ENCODE peak calls at places on chromosomes 12 and 14, in nine cellular contexts. One of them, this sample, is unnamed.

GRCh38 chr14:70888151-70888499 is 19.1 kb upstream of the PCNX1 start:
- ATAC-seq in A549: no peak
- ATAC-seq in naive thymus-derived CD4-positive, alpha-beta T cell: no peak
- ATAC-seq in activated CD8-positive, alpha-beta T cell treated with anti-CD3 and anti-CD28 coated beads for 36 hours: no peak
- ATAC-seq in activated CD8-positive, alpha-beta memory T cell treated with anti-CD3 and anti-CD28 coated beads, Interleukin-2, amount 10 ng/mL, durations not matched to agents 7 days and 5 days: no peak
- ATAC-seq in SK-N-SH treated with all-trans-retinoic acid at 6 μM for 48 hours: no peak
- ATAC-seq in Right ventricle myocardium superior: no peak
- ATAC-seq in T-cell: no peak
- ATAC-seq in Right ventricle myocardium inferior: no peak
- ATAC-seq in this sample: no peak

GRCh38 chr14:69259531-69260245 is at the start of gene GALNT16:
- ATAC-seq in A549: peak
- ATAC-seq in naive thymus-derived CD4-positive, alpha-beta T cell: no peak
- ATAC-seq in activated CD8-positive, alpha-beta T cell treated with anti-CD3 and anti-CD28 coated beads for 36 hours: no peak
- ATAC-seq in activated CD8-positive, alpha-beta memory T cell treated with anti-CD3 and anti-CD28 coated beads, Interleukin-2, amount 10 ng/mL, durations not matched to agents 7 days and 5 days: peak
- ATAC-seq in SK-N-SH treated with all-trans-retinoic acid at 6 μM for 48 hours: peak
- ATAC-seq in Right ventricle myocardium superior: peak
- ATAC-seq in T-cell: no peak
- ATAC-seq in Right ventricle myocardium inferior: peak
- ATAC-seq in this sample: no peak

GRCh38 chr12:82942963-82943362 is 256.3 kb downstream of the TMTC2 start:
- ATAC-seq in A549: no peak
- ATAC-seq in naive thymus-derived CD4-positive, alpha-beta T cell: no peak
- ATAC-seq in activated CD8-positive, alpha-beta T cell treated with anti-CD3 and anti-CD28 coated beads for 36 hours: no peak
- ATAC-seq in activated CD8-positive, alpha-beta memory T cell treated with anti-CD3 and anti-CD28 coated beads, Interleukin-2, amount 10 ng/mL, durations not matched to agents 7 days and 5 days: no peak
- ATAC-seq in SK-N-SH treated with all-trans-retinoic acid at 6 μM for 48 hours: no peak
- ATAC-seq in Right ventricle myocardium superior: no peak
- ATAC-seq in T-cell: no peak
- ATAC-seq in Right ventricle myocardium inferior: no peak
- ATAC-seq in this sample: no peak

GRCh38 chr12:94426049-94426448 is 33.6 kb downstream of the CEP83 start:
- ATAC-seq in A549: no peak
- ATAC-seq in naive thymus-derived CD4-positive, alpha-beta T cell: no peak
- ATAC-seq in activated CD8-positive, alpha-beta T cell treated with anti-CD3 and anti-CD28 coated beads for 36 hours: no peak
- ATAC-seq in activated CD8-positive, alpha-beta memory T cell treated with anti-CD3 and anti-CD28 coated beads, Interleukin-2, amount 10 ng/mL, durations not matched to agents 7 days and 5 days: no peak
- ATAC-seq in SK-N-SH treated with all-trans-retinoic acid at 6 μM for 48 hours: no peak
- ATAC-seq in Right ventricle myocardium superior: no peak
- ATAC-seq in T-cell: no peak
- ATAC-seq in Right ventricle myocardium inferior: no peak
- ATAC-seq in this sample: no peak

GRCh38 chr12:87038098-87038497 is 781.9 kb upstream of the MGAT4C start:
- ATAC-seq in A549: no peak
- ATAC-seq in naive thymus-derived CD4-positive, alpha-beta T cell: no peak
- ATAC-seq in activated CD8-positive, alpha-beta T cell treated with anti-CD3 and anti-CD28 coated beads for 36 hours: no peak
- ATAC-seq in activated CD8-positive, alpha-beta memory T cell treated with anti-CD3 and anti-CD28 coated beads, Interleukin-2, amount 10 ng/mL, durations not matched to agents 7 days and 5 days: no peak
- ATAC-seq in SK-N-SH treated with all-trans-retinoic acid at 6 μM for 48 hours: no peak
- ATAC-seq in Right ventricle myocardium superior: no peak
- ATAC-seq in T-cell: no peak
- ATAC-seq in Right ventricle myocardium inferior: no peak
- ATAC-seq in this sample: no peak

GRCh38 chr12:42568952-42569916 is 20.3 kb downstream of the PRICKLE1 start:
- ATAC-seq in A549: peak
- ATAC-seq in naive thymus-derived CD4-positive, alpha-beta T cell: no peak
- ATAC-seq in activated CD8-positive, alpha-beta T cell treated with anti-CD3 and anti-CD28 coated beads for 36 hours: no peak
- ATAC-seq in activated CD8-positive, alpha-beta memory T cell treated with anti-CD3 and anti-CD28 coated beads, Interleukin-2, amount 10 ng/mL, durations not matched to agents 7 days and 5 days: no peak
- ATAC-seq in SK-N-SH treated with all-trans-retinoic acid at 6 μM for 48 hours: peak
- ATAC-seq in Right ventricle myocardium superior: peak
- ATAC-seq in T-cell: no peak
- ATAC-seq in Right ventricle myocardium inferior: peak
- ATAC-seq in this sample: no peak

GRCh38 chr12:104576980-104577925 is 120.5 kb downstream of the CHST11 start:
- ATAC-seq in A549: peak
- ATAC-seq in naive thymus-derived CD4-positive, alpha-beta T cell: no peak
- ATAC-seq in activated CD8-positive, alpha-beta T cell treated with anti-CD3 and anti-CD28 coated beads for 36 hours: peak
- ATAC-seq in activated CD8-positive, alpha-beta memory T cell treated with anti-CD3 and anti-CD28 coated beads, Interleukin-2, amount 10 ng/mL, durations not matched to agents 7 days and 5 days: peak
- ATAC-seq in SK-N-SH treated with all-trans-retinoic acid at 6 μM for 48 hours: peak
- ATAC-seq in Right ventricle myocardium superior: no peak
- ATAC-seq in T-cell: no peak
- ATAC-seq in Right ventricle myocardium inferior: no peak
- ATAC-seq in this sample: peak

GRCh38 chr12:11761869-11762567 is 112.5 kb downstream of the ETV6 start:
- ATAC-seq in A549: no peak
- ATAC-seq in naive thymus-derived CD4-positive, alpha-beta T cell: no peak
- ATAC-seq in activated CD8-positive, alpha-beta T cell treated with anti-CD3 and anti-CD28 coated beads for 36 hours: no peak
- ATAC-seq in activated CD8-positive, alpha-beta memory T cell treated with anti-CD3 and anti-CD28 coated beads, Interleukin-2, amount 10 ng/mL, durations not matched to agents 7 days and 5 days: no peak
- ATAC-seq in SK-N-SH treated with all-trans-retinoic acid at 6 μM for 48 hours: no peak
- ATAC-seq in Right ventricle myocardium superior: no peak
- ATAC-seq in T-cell: no peak
- ATAC-seq in Right ventricle myocardium inferior: no peak
- ATAC-seq in this sample: no peak

GRCh38 chr14:99190696-99191662 is 81.0 kb downstream of the BCL11B start:
- ATAC-seq in A549: no peak
- ATAC-seq in naive thymus-derived CD4-positive, alpha-beta T cell: peak
- ATAC-seq in activated CD8-positive, alpha-beta T cell treated with anti-CD3 and anti-CD28 coated beads for 36 hours: peak
- ATAC-seq in activated CD8-positive, alpha-beta memory T cell treated with anti-CD3 and anti-CD28 coated beads, Interleukin-2, amount 10 ng/mL, durations not matched to agents 7 days and 5 days: peak
- ATAC-seq in SK-N-SH treated with all-trans-retinoic acid at 6 μM for 48 hours: no peak
- ATAC-seq in Right ventricle myocardium superior: no peak
- ATAC-seq in T-cell: no peak
- ATAC-seq in Right ventricle myocardium inferior: no peak
- ATAC-seq in this sample: no peak

GRCh38 chr12:52156757-52157565 is 34.9 kb downstream of the KRT80 start:
- ATAC-seq in A549: peak
- ATAC-seq in naive thymus-derived CD4-positive, alpha-beta T cell: peak
- ATAC-seq in activated CD8-positive, alpha-beta T cell treated with anti-CD3 and anti-CD28 coated beads for 36 hours: peak
- ATAC-seq in activated CD8-positive, alpha-beta memory T cell treated with anti-CD3 and anti-CD28 coated beads, Interleukin-2, amount 10 ng/mL, durations not matched to agents 7 days and 5 days: peak
- ATAC-seq in SK-N-SH treated with all-trans-retinoic acid at 6 μM for 48 hours: peak
- ATAC-seq in Right ventricle myocardium superior: peak
- ATAC-seq in T-cell: peak
- ATAC-seq in Right ventricle myocardium inferior: peak
- ATAC-seq in this sample: no peak

GRCh38 chr14:68322970-68323620 is 469.8 kb downstream of the ZFP36L1 start:
- ATAC-seq in A549: no peak
- ATAC-seq in naive thymus-derived CD4-positive, alpha-beta T cell: no peak
- ATAC-seq in activated CD8-positive, alpha-beta T cell treated with anti-CD3 and anti-CD28 coated beads for 36 hours: no peak
- ATAC-seq in activated CD8-positive, alpha-beta memory T cell treated with anti-CD3 and anti-CD28 coated beads, Interleukin-2, amount 10 ng/mL, durations not matched to agents 7 days and 5 days: no peak
- ATAC-seq in SK-N-SH treated with all-trans-retinoic acid at 6 μM for 48 hours: no peak
- ATAC-seq in Right ventricle myocardium superior: no peak
- ATAC-seq in T-cell: no peak
- ATAC-seq in Right ventricle myocardium inferior: peak
- ATAC-seq in this sample: no peak

GRCh38 chr12:132084681-132085635 is 59.2 kb downstream of the DDX51 start:
- ATAC-seq in A549: peak
- ATAC-seq in naive thymus-derived CD4-positive, alpha-beta T cell: peak
- ATAC-seq in activated CD8-positive, alpha-beta T cell treated with anti-CD3 and anti-CD28 coated beads for 36 hours: peak
- ATAC-seq in activated CD8-positive, alpha-beta memory T cell treated with anti-CD3 and anti-CD28 coated beads, Interleukin-2, amount 10 ng/mL, durations not matched to agents 7 days and 5 days: peak
- ATAC-seq in SK-N-SH treated with all-trans-retinoic acid at 6 μM for 48 hours: peak
- ATAC-seq in Right ventricle myocardium superior: peak
- ATAC-seq in T-cell: peak
- ATAC-seq in Right ventricle myocardium inferior: peak
- ATAC-seq in this sample: peak

GRCh38 chr12:28591831-28592230 is 401.6 kb downstream of the CCDC91 start:
- ATAC-seq in A549: no peak
- ATAC-seq in naive thymus-derived CD4-positive, alpha-beta T cell: no peak
- ATAC-seq in activated CD8-positive, alpha-beta T cell treated with anti-CD3 and anti-CD28 coated beads for 36 hours: no peak
- ATAC-seq in activated CD8-positive, alpha-beta memory T cell treated with anti-CD3 and anti-CD28 coated beads, Interleukin-2, amount 10 ng/mL, durations not matched to agents 7 days and 5 days: no peak
- ATAC-seq in SK-N-SH treated with all-trans-retinoic acid at 6 μM for 48 hours: no peak
- ATAC-seq in Right ventricle myocardium superior: no peak
- ATAC-seq in T-cell: no peak
- ATAC-seq in Right ventricle myocardium inferior: no peak
- ATAC-seq in this sample: no peak

GRCh38 chr12:96249196-96250118 is 55.3 kb downstream of the ELK3 start:
- ATAC-seq in A549: no peak
- ATAC-seq in naive thymus-derived CD4-positive, alpha-beta T cell: peak
- ATAC-seq in activated CD8-positive, alpha-beta T cell treated with anti-CD3 and anti-CD28 coated beads for 36 hours: no peak
- ATAC-seq in activated CD8-positive, alpha-beta memory T cell treated with anti-CD3 and anti-CD28 coated beads, Interleukin-2, amount 10 ng/mL, durations not matched to agents 7 days and 5 days: no peak
- ATAC-seq in SK-N-SH treated with all-trans-retinoic acid at 6 μM for 48 hours: no peak
- ATAC-seq in Right ventricle myocardium superior: peak
- ATAC-seq in T-cell: no peak
- ATAC-seq in Right ventricle myocardium inferior: peak
- ATAC-seq in this sample: no peak

GRCh38 chr12:91818236-91819131 is 327.2 kb downstream of the BTG1 start:
- ATAC-seq in A549: no peak
- ATAC-seq in naive thymus-derived CD4-positive, alpha-beta T cell: no peak
- ATAC-seq in activated CD8-positive, alpha-beta T cell treated with anti-CD3 and anti-CD28 coated beads for 36 hours: no peak
- ATAC-seq in activated CD8-positive, alpha-beta memory T cell treated with anti-CD3 and anti-CD28 coated beads, Interleukin-2, amount 10 ng/mL, durations not matched to agents 7 days and 5 days: no peak
- ATAC-seq in SK-N-SH treated with all-trans-retinoic acid at 6 μM for 48 hours: no peak
- ATAC-seq in Right ventricle myocardium superior: no peak
- ATAC-seq in T-cell: no peak
- ATAC-seq in Right ventricle myocardium inferior: no peak
- ATAC-seq in this sample: no peak

GRCh38 chr14:61388976-61389576 is 67.7 kb downstream of the PRKCH start:
- ATAC-seq in A549: peak
- ATAC-seq in naive thymus-derived CD4-positive, alpha-beta T cell: no peak
- ATAC-seq in activated CD8-positive, alpha-beta T cell treated with anti-CD3 and anti-CD28 coated beads for 36 hours: peak
- ATAC-seq in activated CD8-positive, alpha-beta memory T cell treated with anti-CD3 and anti-CD28 coated beads, Interleukin-2, amount 10 ng/mL, durations not matched to agents 7 days and 5 days: peak
- ATAC-seq in SK-N-SH treated with all-trans-retinoic acid at 6 μM for 48 hours: no peak
- ATAC-seq in Right ventricle myocardium superior: no peak
- ATAC-seq in T-cell: no peak
- ATAC-seq in Right ventricle myocardium inferior: no peak
- ATAC-seq in this sample: no peak

GRCh38 chr12:30622509-30622908 is 73.2 kb downstream of the IPO8 start:
- ATAC-seq in A549: no peak
- ATAC-seq in naive thymus-derived CD4-positive, alpha-beta T cell: no peak
- ATAC-seq in activated CD8-positive, alpha-beta T cell treated with anti-CD3 and anti-CD28 coated beads for 36 hours: peak
- ATAC-seq in activated CD8-positive, alpha-beta memory T cell treated with anti-CD3 and anti-CD28 coated beads, Interleukin-2, amount 10 ng/mL, durations not matched to agents 7 days and 5 days: peak
- ATAC-seq in SK-N-SH treated with all-trans-retinoic acid at 6 μM for 48 hours: no peak
- ATAC-seq in Right ventricle myocardium superior: no peak
- ATAC-seq in T-cell: no peak
- ATAC-seq in Right ventricle myocardium inferior: no peak
- ATAC-seq in this sample: peak

GRCh38 chr12:131850856-131851559 is 22.8 kb downstream of the MMP17 start:
- ATAC-seq in A549: peak
- ATAC-seq in naive thymus-derived CD4-positive, alpha-beta T cell: peak
- ATAC-seq in activated CD8-positive, alpha-beta T cell treated with anti-CD3 and anti-CD28 coated beads for 36 hours: peak
- ATAC-seq in activated CD8-positive, alpha-beta memory T cell treated with anti-CD3 and anti-CD28 coated beads, Interleukin-2, amount 10 ng/mL, durations not matched to agents 7 days and 5 days: peak
- ATAC-seq in SK-N-SH treated with all-trans-retinoic acid at 6 μM for 48 hours: no peak
- ATAC-seq in Right ventricle myocardium superior: no peak
- ATAC-seq in T-cell: peak
- ATAC-seq in Right ventricle myocardium inferior: no peak
- ATAC-seq in this sample: no peak

GRCh38 chr14:80522936-80523335 is 311.6 kb upstream of the DIO2 start:
- ATAC-seq in A549: no peak
- ATAC-seq in naive thymus-derived CD4-positive, alpha-beta T cell: no peak
- ATAC-seq in activated CD8-positive, alpha-beta T cell treated with anti-CD3 and anti-CD28 coated beads for 36 hours: no peak
- ATAC-seq in activated CD8-positive, alpha-beta memory T cell treated with anti-CD3 and anti-CD28 coated beads, Interleukin-2, amount 10 ng/mL, durations not matched to agents 7 days and 5 days: no peak
- ATAC-seq in SK-N-SH treated with all-trans-retinoic acid at 6 μM for 48 hours: no peak
- ATAC-seq in Right ventricle myocardium superior: no peak
- ATAC-seq in T-cell: no peak
- ATAC-seq in Right ventricle myocardium inferior: no peak
- ATAC-seq in this sample: no peak

GRCh38 chr14:71354801-71355200 is 447.5 kb downstream of the PCNX1 start:
- ATAC-seq in A549: no peak
- ATAC-seq in naive thymus-derived CD4-positive, alpha-beta T cell: no peak
- ATAC-seq in activated CD8-positive, alpha-beta T cell treated with anti-CD3 and anti-CD28 coated beads for 36 hours: no peak
- ATAC-seq in activated CD8-positive, alpha-beta memory T cell treated with anti-CD3 and anti-CD28 coated beads, Interleukin-2, amount 10 ng/mL, durations not matched to agents 7 days and 5 days: no peak
- ATAC-seq in SK-N-SH treated with all-trans-retinoic acid at 6 μM for 48 hours: peak
- ATAC-seq in Right ventricle myocardium superior: no peak
- ATAC-seq in T-cell: no peak
- ATAC-seq in Right ventricle myocardium inferior: no peak
- ATAC-seq in this sample: no peak

GRCh38 chr12:64187370-64187769 is 34.7 kb downstream of the KICS2 start:
- ATAC-seq in A549: peak
- ATAC-seq in naive thymus-derived CD4-positive, alpha-beta T cell: no peak
- ATAC-seq in activated CD8-positive, alpha-beta T cell treated with anti-CD3 and anti-CD28 coated beads for 36 hours: no peak
- ATAC-seq in activated CD8-positive, alpha-beta memory T cell treated with anti-CD3 and anti-CD28 coated beads, Interleukin-2, amount 10 ng/mL, durations not matched to agents 7 days and 5 days: no peak
- ATAC-seq in SK-N-SH treated with all-trans-retinoic acid at 6 μM for 48 hours: peak
- ATAC-seq in Right ventricle myocardium superior: no peak
- ATAC-seq in T-cell: no peak
- ATAC-seq in Right ventricle myocardium inferior: no peak
- ATAC-seq in this sample: no peak

GRCh38 chr14:97218713-97219355 is 421.7 kb downstream of the VRK1 start:
- ATAC-seq in A549: peak
- ATAC-seq in naive thymus-derived CD4-positive, alpha-beta T cell: peak
- ATAC-seq in activated CD8-positive, alpha-beta T cell treated with anti-CD3 and anti-CD28 coated beads for 36 hours: peak
- ATAC-seq in activated CD8-positive, alpha-beta memory T cell treated with anti-CD3 and anti-CD28 coated beads, Interleukin-2, amount 10 ng/mL, durations not matched to agents 7 days and 5 days: peak
- ATAC-seq in SK-N-SH treated with all-trans-retinoic acid at 6 μM for 48 hours: no peak
- ATAC-seq in Right ventricle myocardium superior: no peak
- ATAC-seq in T-cell: peak
- ATAC-seq in Right ventricle myocardium inferior: no peak
- ATAC-seq in this sample: peak

GRCh38 chr12:48021485-48022179 is 17.4 kb upstream of the COL2A1 start:
- ATAC-seq in A549: peak
- ATAC-seq in naive thymus-derived CD4-positive, alpha-beta T cell: no peak
- ATAC-seq in activated CD8-positive, alpha-beta T cell treated with anti-CD3 and anti-CD28 coated beads for 36 hours: no peak
- ATAC-seq in activated CD8-positive, alpha-beta memory T cell treated with anti-CD3 and anti-CD28 coated beads, Interleukin-2, amount 10 ng/mL, durations not matched to agents 7 days and 5 days: no peak
- ATAC-seq in SK-N-SH treated with all-trans-retinoic acid at 6 μM for 48 hours: no peak
- ATAC-seq in Right ventricle myocardium superior: peak
- ATAC-seq in T-cell: no peak
- ATAC-seq in Right ventricle myocardium inferior: peak
- ATAC-seq in this sample: no peak

GRCh38 chr12:73221398-73221797 is 949.2 kb downstream of the TRHDE start:
- ATAC-seq in A549: no peak
- ATAC-seq in naive thymus-derived CD4-positive, alpha-beta T cell: no peak
- ATAC-seq in activated CD8-positive, alpha-beta T cell treated with anti-CD3 and anti-CD28 coated beads for 36 hours: no peak
- ATAC-seq in activated CD8-positive, alpha-beta memory T cell treated with anti-CD3 and anti-CD28 coated beads, Interleukin-2, amount 10 ng/mL, durations not matched to agents 7 days and 5 days: no peak
- ATAC-seq in SK-N-SH treated with all-trans-retinoic acid at 6 μM for 48 hours: no peak
- ATAC-seq in Right ventricle myocardium superior: no peak
- ATAC-seq in T-cell: no peak
- ATAC-seq in Right ventricle myocardium inferior: no peak
- ATAC-seq in this sample: no peak

GRCh38 chr14:32896979-32897723 is 41.5 kb upstream of the NPAS3 start:
- ATAC-seq in A549: peak
- ATAC-seq in naive thymus-derived CD4-positive, alpha-beta T cell: no peak
- ATAC-seq in activated CD8-positive, alpha-beta T cell treated with anti-CD3 and anti-CD28 coated beads for 36 hours: no peak
- ATAC-seq in activated CD8-positive, alpha-beta memory T cell treated with anti-CD3 and anti-CD28 coated beads, Interleukin-2, amount 10 ng/mL, durations not matched to agents 7 days and 5 days: no peak
- ATAC-seq in SK-N-SH treated with all-trans-retinoic acid at 6 μM for 48 hours: peak
- ATAC-seq in Right ventricle myocardium superior: peak
- ATAC-seq in T-cell: no peak
- ATAC-seq in Right ventricle myocardium inferior: peak
- ATAC-seq in this sample: no peak

GRCh38 chr12:20832911-20833310 is 22.4 kb downstream of the SLCO1B3 start:
- ATAC-seq in A549: no peak
- ATAC-seq in naive thymus-derived CD4-positive, alpha-beta T cell: no peak
- ATAC-seq in activated CD8-positive, alpha-beta T cell treated with anti-CD3 and anti-CD28 coated beads for 36 hours: no peak
- ATAC-seq in activated CD8-positive, alpha-beta memory T cell treated with anti-CD3 and anti-CD28 coated beads, Interleukin-2, amount 10 ng/mL, durations not matched to agents 7 days and 5 days: no peak
- ATAC-seq in SK-N-SH treated with all-trans-retinoic acid at 6 μM for 48 hours: no peak
- ATAC-seq in Right ventricle myocardium superior: no peak
- ATAC-seq in T-cell: no peak
- ATAC-seq in Right ventricle myocardium inferior: no peak
- ATAC-seq in this sample: no peak

GRCh38 chr14:23646648-23647549 is 10.7 kb downstream of the DHRS2 start:
- ATAC-seq in A549: peak
- ATAC-seq in naive thymus-derived CD4-positive, alpha-beta T cell: no peak
- ATAC-seq in activated CD8-positive, alpha-beta T cell treated with anti-CD3 and anti-CD28 coated beads for 36 hours: peak
- ATAC-seq in activated CD8-positive, alpha-beta memory T cell treated with anti-CD3 and anti-CD28 coated beads, Interleukin-2, amount 10 ng/mL, durations not matched to agents 7 days and 5 days: peak
- ATAC-seq in SK-N-SH treated with all-trans-retinoic acid at 6 μM for 48 hours: no peak
- ATAC-seq in Right ventricle myocardium superior: no peak
- ATAC-seq in T-cell: no peak
- ATAC-seq in Right ventricle myocardium inferior: no peak
- ATAC-seq in this sample: peak

GRCh38 chr12:116323696-116324386 is 46.3 kb upstream of the MED13L start:
- ATAC-seq in A549: no peak
- ATAC-seq in naive thymus-derived CD4-positive, alpha-beta T cell: no peak
- ATAC-seq in activated CD8-positive, alpha-beta T cell treated with anti-CD3 and anti-CD28 coated beads for 36 hours: peak
- ATAC-seq in activated CD8-positive, alpha-beta memory T cell treated with anti-CD3 and anti-CD28 coated beads, Interleukin-2, amount 10 ng/mL, durations not matched to agents 7 days and 5 days: no peak
- ATAC-seq in SK-N-SH treated with all-trans-retinoic acid at 6 μM for 48 hours: no peak
- ATAC-seq in Right ventricle myocardium superior: no peak
- ATAC-seq in T-cell: no peak
- ATAC-seq in Right ventricle myocardium inferior: no peak
- ATAC-seq in this sample: peak

GRCh38 chr14:80946187-80946586 is 4.6 kb upstream of the CEP128 start:
- ATAC-seq in A549: no peak
- ATAC-seq in naive thymus-derived CD4-positive, alpha-beta T cell: no peak
- ATAC-seq in activated CD8-positive, alpha-beta T cell treated with anti-CD3 and anti-CD28 coated beads for 36 hours: no peak
- ATAC-seq in activated CD8-positive, alpha-beta memory T cell treated with anti-CD3 and anti-CD28 coated beads, Interleukin-2, amount 10 ng/mL, durations not matched to agents 7 days and 5 days: no peak
- ATAC-seq in SK-N-SH treated with all-trans-retinoic acid at 6 μM for 48 hours: no peak
- ATAC-seq in Right ventricle myocardium superior: no peak
- ATAC-seq in T-cell: no peak
- ATAC-seq in Right ventricle myocardium inferior: no peak
- ATAC-seq in this sample: peak

GRCh38 chr14:103708750-103709187 is 6.5 kb downstream of the XRCC3 start:
- ATAC-seq in A549: no peak
- ATAC-seq in naive thymus-derived CD4-positive, alpha-beta T cell: no peak
- ATAC-seq in activated CD8-positive, alpha-beta T cell treated with anti-CD3 and anti-CD28 coated beads for 36 hours: no peak
- ATAC-seq in activated CD8-positive, alpha-beta memory T cell treated with anti-CD3 and anti-CD28 coated beads, Interleukin-2, amount 10 ng/mL, durations not matched to agents 7 days and 5 days: no peak
- ATAC-seq in SK-N-SH treated with all-trans-retinoic acid at 6 μM for 48 hours: no peak
- ATAC-seq in Right ventricle myocardium superior: peak
- ATAC-seq in T-cell: no peak
- ATAC-seq in Right ventricle myocardium inferior: peak
- ATAC-seq in this sample: no peak

GRCh38 chr12:27107976-27108375 is 25.6 kb upstream of the C12orf71 start:
- ATAC-seq in A549: no peak
- ATAC-seq in naive thymus-derived CD4-positive, alpha-beta T cell: no peak
- ATAC-seq in activated CD8-positive, alpha-beta T cell treated with anti-CD3 and anti-CD28 coated beads for 36 hours: no peak
- ATAC-seq in activated CD8-positive, alpha-beta memory T cell treated with anti-CD3 and anti-CD28 coated beads, Interleukin-2, amount 10 ng/mL, durations not matched to agents 7 days and 5 days: no peak
- ATAC-seq in SK-N-SH treated with all-trans-retinoic acid at 6 μM for 48 hours: no peak
- ATAC-seq in Right ventricle myocardium superior: no peak
- ATAC-seq in T-cell: no peak
- ATAC-seq in Right ventricle myocardium inferior: no peak
- ATAC-seq in this sample: no peak